ENCODE peak calls at places on chromosomes 16 and 17, in eight cellular contexts. One of them, this sample, is unnamed.

GRCh38 chr17:21282231-21282630 is 2.3 kb upstream of the MAP2K3 start:
- DNase-seq in activated CD8-positive, alpha-beta T cell treated with anti-CD3 and anti-CD28 coated beads, Interleukin-2, amount 10 ng/mL, durations not matched to agents 7 days and 5 days: no peak
- DNase-seq in left cardiac atrium: peak; percentile 52
- DNase-seq in EL: peak; percentile 99
- DNase-seq in epithelial cell of esophagus: peak; percentile 95
- DNase-seq in Kasumi-1: no peak
- DNase-seq in substantia nigra: no peak
- DNase-seq in fibroblast of lung: peak; percentile 93
- DNase-seq in this sample: peak; percentile 98

GRCh38 chr16:30793508-30794069 is 6.6 kb upstream of the ZNF629 start:
- DNase-seq in activated CD8-positive, alpha-beta T cell treated with anti-CD3 and anti-CD28 coated beads, Interleukin-2, amount 10 ng/mL, durations not matched to agents 7 days and 5 days: no peak
- DNase-seq in left cardiac atrium: no peak
- DNase-seq in EL: no peak
- DNase-seq in epithelial cell of esophagus: no peak
- DNase-seq in Kasumi-1: no peak
- DNase-seq in substantia nigra: no peak
- DNase-seq in fibroblast of lung: no peak
- DNase-seq in this sample: no peak

GRCh38 chr17:12342609-12343248 is 322.1 kb downstream of the MAP2K4 start:
- DNase-seq in activated CD8-positive, alpha-beta T cell treated with anti-CD3 and anti-CD28 coated beads, Interleukin-2, amount 10 ng/mL, durations not matched to agents 7 days and 5 days: no peak
- DNase-seq in left cardiac atrium: no peak
- DNase-seq in EL: peak; percentile 30
- DNase-seq in epithelial cell of esophagus: peak; percentile 5
- DNase-seq in Kasumi-1: no peak
- DNase-seq in substantia nigra: no peak
- DNase-seq in fibroblast of lung: peak; percentile 34
- DNase-seq in this sample: no peak

GRCh38 chr17:64599187-64599676 is 62.9 kb downstream of the SMURF2 start:
- DNase-seq in activated CD8-positive, alpha-beta T cell treated with anti-CD3 and anti-CD28 coated beads, Interleukin-2, amount 10 ng/mL, durations not matched to agents 7 days and 5 days: peak; percentile 83
- DNase-seq in left cardiac atrium: no peak
- DNase-seq in EL: no peak
- DNase-seq in epithelial cell of esophagus: no peak
- DNase-seq in Kasumi-1: peak; percentile 57
- DNase-seq in substantia nigra: no peak
- DNase-seq in fibroblast of lung: no peak
- DNase-seq in this sample: no peak

GRCh38 chr17:43721537-43722268 is 36.9 kb downstream of the SOST start:
- DNase-seq in activated CD8-positive, alpha-beta T cell treated with anti-CD3 and anti-CD28 coated beads, Interleukin-2, amount 10 ng/mL, durations not matched to agents 7 days and 5 days: no peak
- DNase-seq in left cardiac atrium: no peak
- DNase-seq in EL: peak; percentile 20
- DNase-seq in epithelial cell of esophagus: no peak
- DNase-seq in Kasumi-1: no peak
- DNase-seq in substantia nigra: no peak
- DNase-seq in fibroblast of lung: peak; percentile 23
- DNase-seq in this sample: no peak

GRCh38 chr16:56265746-56266145 is 74.5 kb downstream of the GNAO1 start:
- DNase-seq in activated CD8-positive, alpha-beta T cell treated with anti-CD3 and anti-CD28 coated beads, Interleukin-2, amount 10 ng/mL, durations not matched to agents 7 days and 5 days: no peak
- DNase-seq in left cardiac atrium: no peak
- DNase-seq in EL: no peak
- DNase-seq in epithelial cell of esophagus: no peak
- DNase-seq in Kasumi-1: no peak
- DNase-seq in substantia nigra: no peak
- DNase-seq in fibroblast of lung: no peak
- DNase-seq in this sample: no peak

GRCh38 chr16:6483634-6484033 is 849.0 kb upstream of the RBFOX1 start:
- DNase-seq in activated CD8-positive, alpha-beta T cell treated with anti-CD3 and anti-CD28 coated beads, Interleukin-2, amount 10 ng/mL, durations not matched to agents 7 days and 5 days: no peak
- DNase-seq in left cardiac atrium: no peak
- DNase-seq in EL: no peak
- DNase-seq in epithelial cell of esophagus: no peak
- DNase-seq in Kasumi-1: no peak
- DNase-seq in substantia nigra: no peak
- DNase-seq in fibroblast of lung: no peak
- DNase-seq in this sample: no peak

GRCh38 chr17:33732116-33732515 is 439.0 kb upstream of the ASIC2 start:
- DNase-seq in activated CD8-positive, alpha-beta T cell treated with anti-CD3 and anti-CD28 coated beads, Interleukin-2, amount 10 ng/mL, durations not matched to agents 7 days and 5 days: peak; percentile 24
- DNase-seq in left cardiac atrium: no peak
- DNase-seq in EL: no peak
- DNase-seq in epithelial cell of esophagus: peak; percentile 4
- DNase-seq in Kasumi-1: peak; percentile 10
- DNase-seq in substantia nigra: no peak
- DNase-seq in fibroblast of lung: peak; percentile 1
- DNase-seq in this sample: no peak

GRCh38 chr17:16926591-16927451 is 45.1 kb downstream of the TNFRSF13B start:
- DNase-seq in activated CD8-positive, alpha-beta T cell treated with anti-CD3 and anti-CD28 coated beads, Interleukin-2, amount 10 ng/mL, durations not matched to agents 7 days and 5 days: no peak
- DNase-seq in left cardiac atrium: no peak
- DNase-seq in EL: peak; percentile 77
- DNase-seq in epithelial cell of esophagus: no peak
- DNase-seq in Kasumi-1: no peak
- DNase-seq in substantia nigra: no peak
- DNase-seq in fibroblast of lung: no peak
- DNase-seq in this sample: no peak

GRCh38 chr17:78442648-78443128 is 64.2 kb downstream of the PGS1 start:
- DNase-seq in activated CD8-positive, alpha-beta T cell treated with anti-CD3 and anti-CD28 coated beads, Interleukin-2, amount 10 ng/mL, durations not matched to agents 7 days and 5 days: no peak
- DNase-seq in left cardiac atrium: peak; percentile 85
- DNase-seq in EL: no peak
- DNase-seq in epithelial cell of esophagus: no peak
- DNase-seq in Kasumi-1: peak; percentile 75
- DNase-seq in substantia nigra: no peak
- DNase-seq in fibroblast of lung: peak; percentile 91
- DNase-seq in this sample: no peak

GRCh38 chr16:2160915-2161551 is 5.5 kb downstream of the TRAF7 start:
- DNase-seq in activated CD8-positive, alpha-beta T cell treated with anti-CD3 and anti-CD28 coated beads, Interleukin-2, amount 10 ng/mL, durations not matched to agents 7 days and 5 days: no peak
- DNase-seq in left cardiac atrium: peak; percentile 70
- DNase-seq in EL: peak; percentile 55
- DNase-seq in epithelial cell of esophagus: no peak
- DNase-seq in Kasumi-1: no peak
- DNase-seq in substantia nigra: no peak
- DNase-seq in fibroblast of lung: peak; percentile 67
- DNase-seq in this sample: no peak

GRCh38 chr17:57308543-57309186 is 52.3 kb downstream of the MSI2 start:
- DNase-seq in activated CD8-positive, alpha-beta T cell treated with anti-CD3 and anti-CD28 coated beads, Interleukin-2, amount 10 ng/mL, durations not matched to agents 7 days and 5 days: no peak
- DNase-seq in left cardiac atrium: no peak
- DNase-seq in EL: no peak
- DNase-seq in epithelial cell of esophagus: no peak
- DNase-seq in Kasumi-1: no peak
- DNase-seq in substantia nigra: no peak
- DNase-seq in fibroblast of lung: no peak
- DNase-seq in this sample: no peak

GRCh38 chr17:72258711-72259110 is 137.9 kb downstream of the SOX9 start:
- DNase-seq in activated CD8-positive, alpha-beta T cell treated with anti-CD3 and anti-CD28 coated beads, Interleukin-2, amount 10 ng/mL, durations not matched to agents 7 days and 5 days: no peak
- DNase-seq in left cardiac atrium: no peak
- DNase-seq in EL: no peak
- DNase-seq in epithelial cell of esophagus: no peak
- DNase-seq in Kasumi-1: no peak
- DNase-seq in substantia nigra: no peak
- DNase-seq in fibroblast of lung: no peak
- DNase-seq in this sample: no peak

GRCh38 chr16:83458612-83459011 is 349.2 kb upstream of the HSBP1 start:
- DNase-seq in activated CD8-positive, alpha-beta T cell treated with anti-CD3 and anti-CD28 coated beads, Interleukin-2, amount 10 ng/mL, durations not matched to agents 7 days and 5 days: no peak
- DNase-seq in left cardiac atrium: no peak
- DNase-seq in EL: peak; percentile 67
- DNase-seq in epithelial cell of esophagus: peak; percentile 74
- DNase-seq in Kasumi-1: no peak
- DNase-seq in substantia nigra: no peak
- DNase-seq in fibroblast of lung: peak; percentile 24
- DNase-seq in this sample: no peak

GRCh38 chr17:32525116-32525515 is 38.3 kb downstream of the CDK5R1 start:
- DNase-seq in activated CD8-positive, alpha-beta T cell treated with anti-CD3 and anti-CD28 coated beads, Interleukin-2, amount 10 ng/mL, durations not matched to agents 7 days and 5 days: no peak
- DNase-seq in left cardiac atrium: no peak
- DNase-seq in EL: peak; percentile 57
- DNase-seq in epithelial cell of esophagus: no peak
- DNase-seq in Kasumi-1: no peak
- DNase-seq in substantia nigra: no peak
- DNase-seq in fibroblast of lung: peak; percentile 18
- DNase-seq in this sample: peak; percentile 37

GRCh38 chr17:77089118-77089477 is 51.7 kb upstream of the SEC14L1 start:
- DNase-seq in activated CD8-positive, alpha-beta T cell treated with anti-CD3 and anti-CD28 coated beads, Interleukin-2, amount 10 ng/mL, durations not matched to agents 7 days and 5 days: peak; percentile 31
- DNase-seq in left cardiac atrium: no peak
- DNase-seq in EL: no peak
- DNase-seq in epithelial cell of esophagus: peak; percentile 13
- DNase-seq in Kasumi-1: no peak
- DNase-seq in substantia nigra: no peak
- DNase-seq in fibroblast of lung: no peak
- DNase-seq in this sample: no peak

GRCh38 chr17:14935139-14935538 is 330.0 kb downstream of the PMP22 start:
- DNase-seq in activated CD8-positive, alpha-beta T cell treated with anti-CD3 and anti-CD28 coated beads, Interleukin-2, amount 10 ng/mL, durations not matched to agents 7 days and 5 days: no peak
- DNase-seq in left cardiac atrium: no peak
- DNase-seq in EL: no peak
- DNase-seq in epithelial cell of esophagus: no peak
- DNase-seq in Kasumi-1: no peak
- DNase-seq in substantia nigra: no peak
- DNase-seq in fibroblast of lung: no peak
- DNase-seq in this sample: no peak

GRCh38 chr17:45277992-45278391 is 16.1 kb upstream of the SPATA32 start:
- DNase-seq in activated CD8-positive, alpha-beta T cell treated with anti-CD3 and anti-CD28 coated beads, Interleukin-2, amount 10 ng/mL, durations not matched to agents 7 days and 5 days: no peak
- DNase-seq in left cardiac atrium: peak; percentile 63
- DNase-seq in EL: no peak
- DNase-seq in epithelial cell of esophagus: no peak
- DNase-seq in Kasumi-1: no peak
- DNase-seq in substantia nigra: no peak
- DNase-seq in fibroblast of lung: peak; percentile 69
- DNase-seq in this sample: no peak

GRCh38 chr16:88510091-88510719 is 57.1 kb downstream of the ZFPM1 start:
- DNase-seq in activated CD8-positive, alpha-beta T cell treated with anti-CD3 and anti-CD28 coated beads, Interleukin-2, amount 10 ng/mL, durations not matched to agents 7 days and 5 days: no peak
- DNase-seq in left cardiac atrium: no peak
- DNase-seq in EL: no peak
- DNase-seq in epithelial cell of esophagus: peak; percentile 84
- DNase-seq in Kasumi-1: no peak
- DNase-seq in substantia nigra: no peak
- DNase-seq in fibroblast of lung: no peak
- DNase-seq in this sample: no peak

GRCh38 chr16:88407807-88408206 is 25.0 kb downstream of the ZNF469 start:
- DNase-seq in activated CD8-positive, alpha-beta T cell treated with anti-CD3 and anti-CD28 coated beads, Interleukin-2, amount 10 ng/mL, durations not matched to agents 7 days and 5 days: peak; percentile 28
- DNase-seq in left cardiac atrium: no peak
- DNase-seq in EL: no peak
- DNase-seq in epithelial cell of esophagus: no peak
- DNase-seq in Kasumi-1: peak; percentile 83
- DNase-seq in substantia nigra: no peak
- DNase-seq in fibroblast of lung: no peak
- DNase-seq in this sample: no peak

This sample was measured in HFFc6.